ENCODE peak calls at places on chromosome 19, in six cellular contexts. One of them, this sample, is unnamed.

GRCh38 chr19:55452381-55453325 is 8.8 kb downstream of the ISOC2 start:
- DNase-seq in A673: peak; percentile 97
- DNase-seq in pancreas: no peak
- DNase-seq in prostate gland: peak; percentile 16
- DNase-seq in CD8-positive, alpha-beta T cell: no peak
- DNase-seq in osteoblast: peak; percentile 98
- DNase-seq in this sample: peak; percentile 98

GRCh38 chr19:31002852-31003251 is 346.4 kb downstream of the TSHZ3 start:
- DNase-seq in A673: no peak
- DNase-seq in CD8-positive, alpha-beta T cell: no peak
- DNase-seq in osteoblast: no peak
- DNase-seq in prostate gland: no peak
- DNase-seq in pancreas: no peak
- DNase-seq in this sample: peak; percentile 17

GRCh38 chr19:55333870-55334269 is 5.8 kb upstream of the KMT5C start:
- DNase-seq in pancreas: no peak
- DNase-seq in CD8-positive, alpha-beta T cell: no peak
- DNase-seq in A673: no peak
- DNase-seq in prostate gland: no peak
- DNase-seq in osteoblast: peak; percentile 15
- DNase-seq in this sample: peak; percentile 9

GRCh38 chr19:43476606-43477005 is 11.2 kb upstream of the LYPD3 start:
- DNase-seq in osteoblast: peak; percentile 89
- DNase-seq in A673: peak; percentile 61
- DNase-seq in pancreas: no peak
- DNase-seq in CD8-positive, alpha-beta T cell: no peak
- DNase-seq in prostate gland: no peak
- DNase-seq in this sample: no peak

GRCh38 chr19:29545866-29546582 is 20.2 kb downstream of the VSTM2B start:
- DNase-seq in prostate gland: no peak
- DNase-seq in CD8-positive, alpha-beta T cell: no peak
- DNase-seq in A673: no peak
- DNase-seq in pancreas: no peak
- DNase-seq in osteoblast: peak; percentile 72
- DNase-seq in this sample: no peak

GRCh38 chr19:15616183-15616582 is 1.2 kb downstream of the CYP4F8 start:
- DNase-seq in pancreas: no peak
- DNase-seq in CD8-positive, alpha-beta T cell: no peak
- DNase-seq in A673: no peak
- DNase-seq in prostate gland: no peak
- DNase-seq in osteoblast: no peak
- DNase-seq in this sample: no peak

GRCh38 chr19:43809762-43810696 is 7.8 kb upstream of the LYPD5 start:
- DNase-seq in pancreas: no peak
- DNase-seq in CD8-positive, alpha-beta T cell: no peak
- DNase-seq in prostate gland: peak; percentile 24
- DNase-seq in A673: peak; percentile 73
- DNase-seq in osteoblast: no peak
- DNase-seq in this sample: peak; percentile 44

GRCh38 chr19:5718579-5719273 is 1.2 kb downstream of the LONP1 start:
- DNase-seq in A673: peak; percentile 71
- DNase-seq in CD8-positive, alpha-beta T cell: no peak
- DNase-seq in osteoblast: peak; percentile 92
- DNase-seq in pancreas: no peak
- DNase-seq in prostate gland: no peak
- DNase-seq in this sample: peak; percentile 47

GRCh38 chr19:34150558-34150957 is 21.7 kb upstream of the LSM14A start:
- DNase-seq in A673: no peak
- DNase-seq in CD8-positive, alpha-beta T cell: no peak
- DNase-seq in osteoblast: no peak
- DNase-seq in pancreas: no peak
- DNase-seq in prostate gland: no peak
- DNase-seq in this sample: no peak

GRCh38 chr19:12939292-12939606 is 840 bp downstream of the CALR start:
- DNase-seq in pancreas: no peak
- DNase-seq in prostate gland: no peak
- DNase-seq in CD8-positive, alpha-beta T cell: no peak
- DNase-seq in osteoblast: peak; percentile 94
- DNase-seq in A673: no peak
- DNase-seq in this sample: peak; percentile 46

GRCh38 chr19:51971624-51972023 is 15.0 kb downstream of the ZNF350 start:
- DNase-seq in osteoblast: no peak
- DNase-seq in CD8-positive, alpha-beta T cell: no peak
- DNase-seq in prostate gland: no peak
- DNase-seq in pancreas: no peak
- DNase-seq in A673: no peak
- DNase-seq in this sample: no peak

GRCh38 chr19:29172302-29172701 is 40.6 kb downstream of the UQCRFS1 start:
- DNase-seq in CD8-positive, alpha-beta T cell: no peak
- DNase-seq in pancreas: no peak
- DNase-seq in prostate gland: no peak
- DNase-seq in osteoblast: no peak
- DNase-seq in A673: no peak
- DNase-seq in this sample: no peak

GRCh38 chr19:15253513-15253912 is 21.3 kb upstream of the EPHX3 start:
- DNase-seq in prostate gland: no peak
- DNase-seq in CD8-positive, alpha-beta T cell: no peak
- DNase-seq in osteoblast: no peak
- DNase-seq in A673: no peak
- DNase-seq in pancreas: no peak
- DNase-seq in this sample: no peak

GRCh38 chr19:43675269-43675879 is 5.4 kb upstream of the PLAUR start:
- DNase-seq in CD8-positive, alpha-beta T cell: no peak
- DNase-seq in pancreas: peak; percentile 70
- DNase-seq in osteoblast: no peak
- DNase-seq in A673: no peak
- DNase-seq in prostate gland: peak; percentile 71
- DNase-seq in this sample: no peak

GRCh38 chr19:19406878-19407639 is 1.6 kb downstream of the GATAD2A start:
- DNase-seq in A673: peak; percentile 63
- DNase-seq in CD8-positive, alpha-beta T cell: peak; percentile 58
- DNase-seq in osteoblast: no peak
- DNase-seq in prostate gland: peak; percentile 46
- DNase-seq in pancreas: peak; percentile 41
- DNase-seq in this sample: no peak

GRCh38 chr19:3073931-3074595 is 11.8 kb upstream of the TLE5 start:
- DNase-seq in pancreas: peak; percentile 19
- DNase-seq in A673: peak; percentile 47
- DNase-seq in osteoblast: peak; percentile 62
- DNase-seq in prostate gland: no peak
- DNase-seq in CD8-positive, alpha-beta T cell: no peak
- DNase-seq in this sample: no peak

GRCh38 chr19:17289489-17289888 is 7.8 kb downstream of the ANKLE1 start:
- DNase-seq in A673: no peak
- DNase-seq in CD8-positive, alpha-beta T cell: no peak
- DNase-seq in prostate gland: no peak
- DNase-seq in pancreas: no peak
- DNase-seq in osteoblast: peak; percentile 100
- DNase-seq in this sample: peak; percentile 99

DNA sequence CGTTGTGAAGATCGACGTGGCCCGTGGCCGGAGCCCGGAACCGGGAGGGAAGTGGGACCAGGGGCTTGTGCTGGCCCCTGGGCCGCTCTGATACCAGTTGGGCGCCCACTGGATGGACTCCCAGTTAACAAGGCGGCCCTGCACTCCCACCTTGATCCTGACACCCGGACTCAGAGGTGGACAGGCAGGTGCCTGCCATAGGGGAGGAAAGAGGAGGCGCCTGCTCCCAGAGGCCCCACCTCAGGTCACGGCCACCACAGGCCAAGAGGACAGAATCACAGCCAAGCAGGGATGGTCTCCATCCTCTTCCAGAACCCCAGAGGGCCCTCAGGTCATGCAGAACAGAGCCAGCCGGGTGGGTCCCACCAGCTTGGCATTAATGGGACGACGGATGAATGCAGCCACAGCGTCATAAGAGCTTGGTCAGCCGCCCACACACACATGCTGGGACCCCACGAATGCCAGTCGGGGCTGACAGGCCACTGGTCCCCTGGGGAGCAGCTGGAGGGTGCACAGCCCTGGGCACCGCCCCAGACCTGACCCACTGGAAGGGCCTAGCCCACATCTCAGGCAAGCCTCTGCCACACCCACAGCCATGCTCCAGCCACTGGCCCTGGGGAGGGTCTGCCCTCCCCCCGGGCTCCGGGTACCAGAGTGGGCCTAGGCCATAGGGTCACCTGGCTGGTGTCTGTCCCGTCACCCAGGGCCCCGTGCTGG is 9.6 kb upstream of the KLF16 start:
- DNase-seq in CD8-positive, alpha-beta T cell: no peak
- DNase-seq in pancreas: no peak
- DNase-seq in prostate gland: no peak
- DNase-seq in A673: no peak
- DNase-seq in osteoblast: peak; percentile 34
- DNase-seq in this sample: no peak
- H3K4me3 ChIP-seq in CD8-positive, alpha-beta T cell: no peak overlapping the region
- H3K4me3 ChIP-seq in pancreas: no peak overlapping the region
- H3K4me3 ChIP-seq in prostate gland: peak overlapping the region; percentile 18
- H3K4me3 ChIP-seq in A673: no peak overlapping the region
- H3K4me3 ChIP-seq in osteoblast: no peak overlapping the region
- H3K4me3 ChIP-seq in this sample: no peak overlapping the region

GRCh38 chr19:4284176-4284958 is 5.3 kb downstream of the SHD start:
- DNase-seq in prostate gland: no peak
- DNase-seq in A673: peak; percentile 60
- DNase-seq in osteoblast: peak; percentile 92
- DNase-seq in CD8-positive, alpha-beta T cell: no peak
- DNase-seq in pancreas: no peak
- DNase-seq in this sample: peak; percentile 99

GRCh38 chr19:4292515-4292914 is 9.7 kb downstream of the TMIGD2 start:
- DNase-seq in CD8-positive, alpha-beta T cell: no peak
- DNase-seq in pancreas: no peak
- DNase-seq in A673: no peak
- DNase-seq in osteoblast: no peak
- DNase-seq in prostate gland: no peak
- DNase-seq in this sample: no peak

GRCh38 chr19:4284974-4285373 is 5.9 kb downstream of the SHD start:
- DNase-seq in pancreas: no peak
- DNase-seq in A673: no peak
- DNase-seq in prostate gland: no peak
- DNase-seq in CD8-positive, alpha-beta T cell: no peak
- DNase-seq in osteoblast: peak; percentile 72
- DNase-seq in this sample: no peak

GRCh38 chr19:4291200-4291732 is 10.9 kb downstream of the TMIGD2 start:
- DNase-seq in prostate gland: no peak
- DNase-seq in osteoblast: no peak
- DNase-seq in CD8-positive, alpha-beta T cell: no peak
- DNase-seq in A673: no peak
- DNase-seq in pancreas: no peak
- DNase-seq in this sample: no peak

GRCh38 chr19:4288091-4288777 is 9.2 kb downstream of the SHD start:
- DNase-seq in A673: no peak
- DNase-seq in prostate gland: no peak
- DNase-seq in osteoblast: peak; percentile 15
- DNase-seq in CD8-positive, alpha-beta T cell: no peak
- DNase-seq in pancreas: no peak
- DNase-seq in this sample: peak; percentile 61
- H3K27me3 ChIP-seq in A673: peaks cover 14% of the 10 kb centered on the region
- H3K27me3 ChIP-seq in prostate gland: no peaks in the 10 kb centered on the region
- H3K27me3 ChIP-seq in osteoblast: peaks cover 9% of the 10 kb centered on the region
- H3K27me3 ChIP-seq in CD8-positive, alpha-beta T cell: no peaks in the 10 kb centered on the region
- H3K27me3 ChIP-seq in pancreas: no peaks in the 10 kb centered on the region
- H3K27me3 ChIP-seq in this sample: peaks cover 9% of the 10 kb centered on the region

GRCh38 chr19:54156953-54157352 is 2.6 kb downstream of the LENG1 start:
- DNase-seq in pancreas: no peak
- DNase-seq in A673: no peak
- DNase-seq in CD8-positive, alpha-beta T cell: no peak
- DNase-seq in osteoblast: no peak
- DNase-seq in prostate gland: no peak
- DNase-seq in this sample: no peak
- H3K36me3 ChIP-seq in pancreas: peaks cover 23% of the 10 kb centered on the region
- H3K36me3 ChIP-seq in A673: peaks cover 60% of the 10 kb centered on the region
- H3K36me3 ChIP-seq in CD8-positive, alpha-beta T cell: peaks cover 57% of the 10 kb centered on the region
- H3K36me3 ChIP-seq in osteoblast: peaks cover 59% of the 10 kb centered on the region
- H3K36me3 ChIP-seq in prostate gland: peaks cover 29% of the 10 kb centered on the region
- H3K36me3 ChIP-seq in this sample: peaks cover 28% of the 10 kb centered on the region

GRCh38 chr19:57803265-57803593 is 11.5 kb downstream of the ZNF552 start:
- DNase-seq in CD8-positive, alpha-beta T cell: no peak
- DNase-seq in A673: no peak
- DNase-seq in pancreas: no peak
- DNase-seq in prostate gland: no peak
- DNase-seq in osteoblast: no peak
- DNase-seq in this sample: no peak
- H3K4me3 ChIP-seq in CD8-positive, alpha-beta T cell: peak overlapping the region; percentile 57
- H3K4me3 ChIP-seq in A673: peak overlapping the region; percentile 53
- H3K4me3 ChIP-seq in pancreas: no peak overlapping the region
- H3K4me3 ChIP-seq in prostate gland: peak overlapping the region; percentile 42
- H3K4me3 ChIP-seq in osteoblast: peak overlapping the region; percentile 85
- H3K4me3 ChIP-seq in this sample: peak overlapping the region; percentile 46

GRCh38 chr19:11480927-11481776 is at the start of gene ELAVL3:
- DNase-seq in A673: peak; percentile 55
- DNase-seq in pancreas: no peak
- DNase-seq in osteoblast: peak; percentile 94
- DNase-seq in CD8-positive, alpha-beta T cell: no peak
- DNase-seq in prostate gland: no peak
- DNase-seq in this sample: peak; percentile 95
- H3K27me3 ChIP-seq in A673: peaks cover 21% of the 10 kb centered on the region
- H3K27me3 ChIP-seq in pancreas: no peaks in the 10 kb centered on the region
- H3K27me3 ChIP-seq in osteoblast: peaks cover 35% of the 10 kb centered on the region
- H3K27me3 ChIP-seq in CD8-positive, alpha-beta T cell: peaks cover 18% of the 10 kb centered on the region
- H3K27me3 ChIP-seq in prostate gland: peaks cover 26% of the 10 kb centered on the region
- H3K27me3 ChIP-seq in this sample: peaks cover 37% of the 10 kb centered on the region

GRCh38 chr19:32350492-32350891 is 5.1 kb downstream of the ZNF507 start:
- DNase-seq in pancreas: no peak
- DNase-seq in prostate gland: no peak
- DNase-seq in CD8-positive, alpha-beta T cell: no peak
- DNase-seq in osteoblast: no peak
- DNase-seq in A673: no peak
- DNase-seq in this sample: no peak

GRCh38 chr19:32351807-32352630 is 6.6 kb downstream of the ZNF507 start:
- DNase-seq in prostate gland: no peak
- DNase-seq in osteoblast: peak; percentile 75
- DNase-seq in pancreas: no peak
- DNase-seq in CD8-positive, alpha-beta T cell: no peak
- DNase-seq in A673: no peak
- DNase-seq in this sample: no peak

GRCh38 chr19:32357720-32358119 is 12.3 kb downstream of the ZNF507 start:
- DNase-seq in prostate gland: no peak
- DNase-seq in osteoblast: no peak
- DNase-seq in CD8-positive, alpha-beta T cell: no peak
- DNase-seq in pancreas: no peak
- DNase-seq in A673: peak; percentile 25
- DNase-seq in this sample: no peak

GRCh38 chr19:32355309-32355708 is 9.9 kb downstream of the ZNF507 start:
- DNase-seq in osteoblast: no peak
- DNase-seq in CD8-positive, alpha-beta T cell: no peak
- DNase-seq in prostate gland: no peak
- DNase-seq in pancreas: no peak
- DNase-seq in A673: no peak
- DNase-seq in this sample: no peak

DNA sequence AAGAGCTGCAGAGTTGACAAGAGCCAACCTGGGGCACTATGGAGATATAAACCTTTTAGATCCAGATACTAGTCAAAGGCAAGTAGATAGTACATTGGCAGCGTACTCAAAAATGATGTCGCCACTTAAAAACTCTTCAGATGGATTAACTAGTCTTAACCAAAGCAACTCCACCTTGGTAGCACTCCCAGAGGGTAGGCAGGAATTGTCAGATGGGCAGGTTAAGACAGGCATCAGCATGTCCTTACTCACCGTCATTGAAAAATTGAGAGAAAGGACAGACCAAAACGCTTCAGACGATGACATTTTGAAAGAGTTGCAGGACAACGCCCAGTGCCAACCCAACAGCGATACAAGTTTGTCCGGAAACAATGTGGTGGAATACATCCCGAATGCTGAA is 8.9 kb downstream of the ZNF507 start:
- DNase-seq in A673: no peak
- DNase-seq in CD8-positive, alpha-beta T cell: no peak
- DNase-seq in osteoblast: no peak
- DNase-seq in prostate gland: no peak
- DNase-seq in pancreas: no peak
- DNase-seq in this sample: no peak
- H3K36me3 ChIP-seq in A673: peaks cover 76% of the 10 kb centered on the region
- H3K36me3 ChIP-seq in CD8-positive, alpha-beta T cell: peaks cover 39% of the 10 kb centered on the region
- H3K36me3 ChIP-seq in osteoblast: peaks cover 61% of the 10 kb centered on the region
- H3K36me3 ChIP-seq in prostate gland: no peaks in the 10 kb centered on the region
- H3K36me3 ChIP-seq in pancreas: peaks cover 7% of the 10 kb centered on the region
- H3K36me3 ChIP-seq in this sample: peaks cover 32% of the 10 kb centered on the region